ENCODE peak calls at places on chromosome 9, in five cellular contexts. One of them, this sample, is unnamed.

GRCh38 chr9:137919649-137920101 is 42.1 kb downstream of the CACNA1B start:
- DNase-seq in stomach: no peak
- DNase-seq in fibroblast of pulmonary artery: no peak
- DNase-seq in LoVo: no peak
- DNase-seq in non-pigmented ciliary epithelial cell: no peak
- DNase-seq in this sample: no peak

GRCh38 chr9:33348998-33349397 is 53.4 kb downstream of the AQP7 start:
- DNase-seq in non-pigmented ciliary epithelial cell: no peak
- DNase-seq in LoVo: no peak
- DNase-seq in fibroblast of pulmonary artery: no peak
- DNase-seq in stomach: no peak
- DNase-seq in this sample: no peak

GRCh38 chr9:86481466-86481865 is 127.3 kb upstream of the TUT7 start:
- DNase-seq in LoVo: no peak
- DNase-seq in stomach: no peak
- DNase-seq in fibroblast of pulmonary artery: no peak
- DNase-seq in non-pigmented ciliary epithelial cell: no peak
- DNase-seq in this sample: no peak

GRCh38 chr9:127871531-127871930 is 5.9 kb downstream of the AK1 start:
- DNase-seq in stomach: no peak
- DNase-seq in LoVo: no peak
- DNase-seq in non-pigmented ciliary epithelial cell: no peak
- DNase-seq in fibroblast of pulmonary artery: peak
- DNase-seq in this sample: no peak

GRCh38 chr9:111429175-111429574 is 55.0 kb downstream of the ECPAS start:
- DNase-seq in stomach: no peak
- DNase-seq in fibroblast of pulmonary artery: no peak
- DNase-seq in LoVo: no peak
- DNase-seq in non-pigmented ciliary epithelial cell: peak
- DNase-seq in this sample: no peak

GRCh38 chr9:107542401-107542800 is 52.8 kb upstream of the KLF4 start:
- DNase-seq in stomach: no peak
- DNase-seq in fibroblast of pulmonary artery: peak
- DNase-seq in LoVo: no peak
- DNase-seq in non-pigmented ciliary epithelial cell: no peak
- DNase-seq in this sample: no peak

GRCh38 chr9:120714846-120715231 is 569 bp upstream of the MEGF9 start:
- DNase-seq in fibroblast of pulmonary artery: no peak
- DNase-seq in non-pigmented ciliary epithelial cell: no peak
- DNase-seq in stomach: no peak
- DNase-seq in LoVo: no peak
- DNase-seq in this sample: no peak

GRCh38 chr9:29213374-29214161 is 1640.3 kb upstream of the C9orf72 start:
- DNase-seq in non-pigmented ciliary epithelial cell: no peak
- DNase-seq in stomach: peak
- DNase-seq in LoVo: no peak
- DNase-seq in fibroblast of pulmonary artery: no peak
- DNase-seq in this sample: no peak

GRCh38 chr9:86500667-86501435 is 146.6 kb upstream of the TUT7 start:
- DNase-seq in non-pigmented ciliary epithelial cell: peak
- DNase-seq in LoVo: no peak
- DNase-seq in stomach: no peak
- DNase-seq in fibroblast of pulmonary artery: peak
- DNase-seq in this sample: peak

This sample was measured in epithelial cell of proximal tubule.